ENCODE peak calls at places on chromosomes 7 and 10, in seven cellular contexts. K is fibroblast of the aortic adventitia, G is astrocyte of the cerebellum, V is stomach, Y is foreskin fibroblast, Q is WTC11, O is psoas muscle. H is an unnamed sample.

GRCh38 chr10:74917481-74918077 is 91.2 kb downstream of the KAT6B start:
- DNase-seq in K (peak), G (no peak), V (no peak), Y (peak), Q (no peak), O (no peak), H (no peak)

GRCh38 chr10:70910486-70911350 is 22.4 kb upstream of the PCBD1 start:
- DNase-seq in K (no peak), G (no peak), V (no peak), Y (no peak), Q (peak), O (peak), H (no peak)

GRCh38 chr10:13987472-13987871 is 343.3 kb downstream of the FRMD4A start:
- DNase-seq in K (peak), G (peak), V (no peak), Y (peak), Q (no peak), O (no peak), H (no peak)

GRCh38 chr10:92153-92552 is 43.1 kb upstream of the TUBB8 start:
- DNase-seq in K (no peak), G (no peak), V (peak), Y (no peak), Q (no peak), O (no peak), H (no peak)

GRCh38 chr7:97418312-97418711 is 300.8 kb downstream of the SDHAF3 start:
- DNase-seq in K (no peak), G (no peak), V (no peak), Y (no peak), Q (peak), O (no peak), H (no peak)

GRCh38 chr7:29146888-29147609 is 712 bp upstream of the CPVL start:
- DNase-seq in K (peak), G (no peak), V (peak), Y (peak), Q (no peak), O (peak), H (peak)

GRCh38 chr10:132571565-132572544 is 34.3 kb downstream of the INPP5A start:
- DNase-seq in K (peak), G (peak), V (peak), Y (peak), Q (peak), O (peak), H (peak)

GRCh38 chr10:72276013-72276387 is 2.3 kb downstream of the DDIT4 start:
- DNase-seq in K (peak), G (no peak), V (peak), Y (peak), Q (no peak), O (no peak), H (no peak)

GRCh38 chr7:29871787-29872398 is 65.6 kb downstream of the WIPF3 start:
- DNase-seq in K (peak), G (peak), V (no peak), Y (no peak), Q (no peak), O (no peak), H (no peak)

GRCh38 chr7:28733035-28733434 is 225.1 kb downstream of the TRIL start:
- DNase-seq in K (no peak), G (no peak), V (no peak), Y (no peak), Q (no peak), O (no peak), H (no peak)

GRCh38 chr10:29496341-29497162 is 138.2 kb downstream of the SVIL start:
- DNase-seq in K (peak), G (peak), V (peak), Y (peak), Q (peak), O (peak), H (peak)

GRCh38 chr10:132294561-132295320 is 13.0 kb downstream of the STK32C start:
- DNase-seq in K (no peak), G (no peak), V (no peak), Y (no peak), Q (peak), O (no peak), H (no peak)

GRCh38 chr10:62527019-62527827 is 153.1 kb downstream of the ZNF365 start:
- DNase-seq in K (no peak), G (no peak), V (no peak), Y (no peak), Q (no peak), O (no peak), H (no peak)

GRCh38 chr10:24952701-24953349 is 419 bp upstream of the PRTFDC1 start:
- DNase-seq in K (peak), G (no peak), V (peak), Y (peak), Q (no peak), O (peak), H (peak)
- TF ChIP-seq CTCF in K (no peak), G (no peak), V (no peak), Y (no peak), Q (no peak), O (peak), H (peak)

GRCh38 chr7:98619450-98620321 is 2.6 kb downstream of the NPTX2 start:
- DNase-seq in K (peak), G (peak), V (peak), Y (no peak), Q (peak), O (no peak), H (no peak)
- TF ChIP-seq CTCF in K (no peak), G (no peak), V (no peak), Y (no peak), Q (no peak), O (no peak), H (no peak)

GRCh38 chr7:33760146-33760545 is 145.2 kb upstream of the BMPER start:
- DNase-seq in K (no peak), G (no peak), V (no peak), Y (no peak), Q (no peak), O (no peak), H (no peak)

GRCh38 chr7:33762903-33763295 is 142.4 kb upstream of the BMPER start:
- DNase-seq in K (peak), G (no peak), V (no peak), Y (no peak), Q (no peak), O (no peak), H (no peak)

GRCh38 chr7:33760834-33761233 is 144.5 kb upstream of the BMPER start:
- DNase-seq in K (no peak), G (no peak), V (no peak), Y (no peak), Q (no peak), O (no peak), H (no peak)

GRCh38 chr7:33761440-33762080 is 143.8 kb upstream of the BMPER start:
- DNase-seq in K (no peak), G (no peak), V (no peak), Y (no peak), Q (no peak), O (peak), H (peak)

DNA sequence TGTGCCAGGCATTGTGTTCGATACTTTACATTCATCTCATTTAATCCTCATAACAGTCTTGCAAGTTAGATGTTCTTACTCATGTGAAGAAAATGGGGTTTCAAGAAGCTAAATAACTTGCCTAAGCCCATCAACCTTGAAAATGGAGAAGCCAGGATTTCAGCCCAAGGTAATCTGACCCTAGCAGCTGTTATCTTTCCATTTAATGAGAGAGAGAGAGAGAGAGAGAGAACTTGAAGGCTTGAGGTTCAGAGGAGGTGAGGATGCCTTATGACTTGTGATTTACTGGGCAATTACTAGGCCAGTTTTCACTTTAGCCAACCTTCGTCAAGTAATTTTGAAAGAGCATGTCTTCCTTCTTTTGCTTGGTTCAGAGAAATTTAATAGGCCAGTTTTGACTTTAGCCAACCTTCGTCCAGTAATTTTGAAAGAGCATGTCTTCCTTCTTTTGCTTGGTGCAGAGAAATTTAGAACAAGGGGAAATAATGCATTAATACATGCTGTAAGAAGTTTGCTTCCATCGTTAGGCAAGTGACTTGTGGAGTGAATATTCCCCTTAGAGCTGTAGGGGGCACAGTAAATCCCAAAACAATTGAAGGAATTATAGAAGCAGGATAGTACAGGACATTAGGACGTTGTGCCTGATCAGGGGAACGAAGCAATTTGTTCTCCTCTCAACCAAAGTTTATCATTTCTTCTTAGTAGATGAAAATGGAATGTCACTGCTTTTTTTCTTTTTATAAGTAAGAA is 143.0 kb upstream of the BMPER start:
- DNase-seq in K (no peak), G (no peak), V (no peak), Y (no peak), Q (no peak), O (no peak), H (no peak)
- TF ChIP-seq CTCF in K (no peak), G (peak), V (no peak), Y (no peak), Q (no peak), O (no peak), H (no peak)

GRCh38 chr7:144785491-144785890 is 50.4 kb downstream of the TPK1 start:
- DNase-seq in K (no peak), G (no peak), V (no peak), Y (no peak), Q (no peak), O (no peak), H (no peak)

GRCh38 chr7:144786079-144786478 is 49.8 kb downstream of the TPK1 start:
- DNase-seq in K (no peak), G (no peak), V (no peak), Y (no peak), Q (no peak), O (no peak), H (no peak)

GRCh38 chr7:144787127-144787526 is 48.7 kb downstream of the TPK1 start:
- DNase-seq in K (no peak), G (no peak), V (no peak), Y (no peak), Q (no peak), O (no peak), H (no peak)

GRCh38 chr7:144784943-144785342 is 50.9 kb downstream of the TPK1 start:
- DNase-seq in K (peak), G (no peak), V (no peak), Y (no peak), Q (no peak), O (no peak), H (peak)

DNA sequence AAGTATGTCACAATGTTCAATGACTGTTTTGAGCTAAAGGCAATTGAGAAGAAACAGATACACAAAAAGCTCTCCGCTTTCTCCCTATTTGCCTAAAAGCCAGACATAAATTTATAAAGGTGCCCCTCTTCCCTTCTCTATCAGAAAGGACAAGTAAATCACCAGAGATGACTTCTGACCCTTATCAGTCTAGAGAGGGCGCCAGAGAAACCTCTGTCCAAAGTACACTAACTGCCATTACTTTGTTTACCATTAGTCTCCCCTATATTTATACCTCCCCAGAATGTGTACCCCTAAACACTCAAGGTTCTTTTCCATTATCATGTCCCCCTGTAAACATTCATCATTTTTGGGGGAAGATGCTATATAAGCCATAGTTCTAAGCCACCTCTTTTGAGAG is 49.3 kb downstream of the TPK1 start:
- DNase-seq in K (no peak), G (no peak), V (no peak), Y (no peak), Q (no peak), O (no peak), H (no peak)
- TF ChIP-seq CTCF in K (no peak), G (no peak), V (no peak), Y (no peak), Q (no peak), O (no peak), H (no peak)

DNA sequence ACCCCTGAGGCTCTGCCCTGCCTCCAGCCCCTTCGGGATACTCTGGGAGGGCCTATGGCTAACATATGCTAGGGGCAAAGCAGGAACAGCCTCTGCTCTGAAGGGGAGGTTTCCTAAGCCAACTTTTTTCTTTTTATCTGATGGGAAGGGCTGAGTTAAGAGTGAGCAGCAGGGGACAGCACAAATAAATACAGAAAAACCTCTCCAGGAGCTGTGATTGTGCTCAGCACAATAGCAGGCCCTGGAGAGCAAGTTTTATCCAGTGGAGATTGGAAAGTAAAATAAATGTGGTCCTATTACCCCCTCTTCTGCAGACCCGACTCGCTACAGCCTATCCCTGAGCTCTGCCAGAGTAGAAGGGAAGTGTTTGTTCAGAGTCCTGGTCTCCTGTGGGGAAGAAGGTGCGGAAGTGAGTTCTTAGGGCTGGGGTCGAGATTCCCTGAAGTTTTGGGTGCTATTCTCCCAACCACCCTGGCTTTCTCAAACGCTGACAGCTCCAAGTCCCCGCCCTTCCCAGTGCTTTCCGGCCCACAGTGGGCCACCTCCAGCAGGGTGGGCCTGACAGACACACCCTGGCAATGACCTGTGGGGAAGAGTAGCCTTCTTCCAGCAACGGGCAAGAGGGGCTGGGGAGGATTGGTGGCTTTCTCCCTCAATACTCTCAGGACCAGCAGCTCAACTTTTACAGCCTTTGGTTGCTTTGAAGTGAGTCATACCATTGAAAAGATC is 23.0 kb upstream of the AFAP1L2 start:
- DNase-seq in K (peak), G (peak), V (no peak), Y (no peak), Q (no peak), O (no peak), H (no peak)
- TF ChIP-seq CTCF in K (no peak), G (peak), V (no peak), Y (no peak), Q (no peak), O (no peak), H (no peak)

GRCh38 chr7:1591876-1592275 is 22.0 kb upstream of the PSMG3 start:
- DNase-seq in K (no peak), G (no peak), V (no peak), Y (no peak), Q (no peak), O (no peak), H (no peak)

GRCh38 chr7:1595027-1595426 is 25.2 kb upstream of the PSMG3 start:
- DNase-seq in K (no peak), G (no peak), V (no peak), Y (no peak), Q (no peak), O (no peak), H (no peak)

GRCh38 chr7:1592299-1592842 is 22.5 kb upstream of the PSMG3 start:
- DNase-seq in K (no peak), G (no peak), V (no peak), Y (no peak), Q (no peak), O (no peak), H (no peak)

GRCh38 chr7:1593904-1594421 is 24.1 kb upstream of the PSMG3 start:
- DNase-seq in K (no peak), G (no peak), V (no peak), Y (no peak), Q (no peak), O (no peak), H (no peak)

GRCh38 chr7:1593091-1593866 is 23.4 kb upstream of the PSMG3 start:
- DNase-seq in K (no peak), G (no peak), V (no peak), Y (no peak), Q (no peak), O (no peak), H (no peak)
- TF ChIP-seq CTCF in K (peak), G (no peak), V (no peak), Y (peak), Q (no peak), O (no peak), H (no peak)

DNA sequence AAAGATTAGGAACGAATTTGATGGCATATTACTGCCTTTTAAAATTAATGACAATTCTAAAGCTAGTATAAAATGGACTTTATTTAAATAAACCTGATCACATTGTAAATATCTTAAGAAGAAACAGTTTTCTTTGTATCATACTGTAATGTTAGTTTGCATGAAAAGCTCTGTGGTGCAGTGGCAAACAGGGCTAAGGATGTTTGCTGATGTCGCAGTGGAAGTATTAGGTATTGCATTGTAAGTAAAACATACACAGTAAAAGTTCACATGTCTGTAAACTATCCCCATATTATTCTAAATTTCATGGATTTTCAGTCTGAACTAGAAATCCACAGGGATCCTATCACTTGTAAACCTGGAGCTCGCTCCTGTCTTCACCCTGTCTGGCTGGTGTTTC is 252.6 kb upstream of the ZNF32 start:
- DNase-seq in K (peak), G (no peak), V (no peak), Y (peak), Q (no peak), O (no peak), H (no peak)
- TF ChIP-seq CTCF in K (peak), G (peak), V (no peak), Y (peak), Q (no peak), O (no peak), H (no peak)

H was measured in heart right ventricle.